ENCODE peak calls at places on chromosomes 7 and 10, in nine cellular contexts. J, A, R, K, W, V, N, S and Q are unnamed samples.

GRCh38 chr7:157619753-157620525 is 283.1 kb downstream of the DNAJB6 start:
- DNase-seq in J (no peak), A (peak; percentile 59), R (no peak), K (no peak), W (no peak), V (peak; percentile 46), N (no peak), S (no peak), Q (no peak)

GRCh38 chr7:54838540-54838925 is 79.5 kb upstream of the SEC61G start:
- DNase-seq in J (no peak), A (no peak), R (no peak), K (no peak), W (no peak), V (no peak), N (no peak), S (no peak), Q (no peak)

GRCh38 chr7:72335561-72336381 is 76.4 kb downstream of the CALN1 start:
- DNase-seq in J (no peak), A (no peak), R (no peak), K (no peak), W (no peak), V (no peak), N (no peak), S (no peak), Q (no peak)

GRCh38 chr10:31620236-31621151 is 301.5 kb downstream of the ZEB1 start:
- DNase-seq in J (peak; percentile 59), A (peak; percentile 89), R (peak; percentile 85), K (peak; percentile 78), W (peak; percentile 43), V (no peak), N (no peak), S (no peak), Q (no peak)

GRCh38 chr10:68598978-68599753 is 39.0 kb downstream of the TET1 start:
- DNase-seq in J (no peak), A (peak; percentile 75), R (peak; percentile 55), K (peak; percentile 43), W (no peak), V (peak; percentile 57), N (no peak), S (no peak), Q (no peak)

GRCh38 chr7:104341545-104341944 is 13.1 kb downstream of the LHFPL3 start:
- DNase-seq in J (no peak), A (no peak), R (no peak), K (no peak), W (no peak), V (no peak), N (no peak), S (no peak), Q (no peak)

GRCh38 chr10:35635576-35635975 is 6.5 kb downstream of the FZD8 start:
- DNase-seq in J (no peak), A (no peak), R (peak; percentile 17), K (peak; percentile 74), W (peak; percentile 43), V (no peak), N (peak; percentile 57), S (no peak), Q (peak; percentile 68)

GRCh38 chr7:80699656-80700318 is 61.3 kb downstream of the CD36 start:
- DNase-seq in J (no peak), A (no peak), R (no peak), K (peak; percentile 44), W (no peak), V (no peak), N (no peak), S (no peak), Q (no peak)

GRCh38 chr10:99450156-99450555 is 19.7 kb upstream of the GOT1 start:
- DNase-seq in J (no peak), A (no peak), R (no peak), K (no peak), W (no peak), V (no peak), N (no peak), S (no peak), Q (no peak)

GRCh38 chr7:10360050-10360449 is 613.6 kb upstream of the PHF14 start:
- DNase-seq in J (no peak), A (no peak), R (no peak), K (no peak), W (no peak), V (no peak), N (no peak), S (no peak), Q (no peak)

GRCh38 chr10:103967433-103968142 is 648 bp downstream of the SLK start:
- DNase-seq in J (no peak), A (no peak), R (no peak), K (no peak), W (peak; percentile 36), V (no peak), N (no peak), S (no peak), Q (peak; percentile 80)

GRCh38 chr10:31062856-31063255 is 31.2 kb upstream of the ZNF438 start:
- DNase-seq in J (no peak), A (no peak), R (no peak), K (peak; percentile 14), W (no peak), V (no peak), N (no peak), S (no peak), Q (no peak)

GRCh38 chr7:2360791-2361190 is 6.2 kb downstream of the EIF3B start:
- DNase-seq in J (no peak), A (no peak), R (no peak), K (peak; percentile 48), W (no peak), V (no peak), N (no peak), S (no peak), Q (no peak)

GRCh38 chr7:112630565-112630964 is 149.8 kb downstream of the LSMEM1 start:
- DNase-seq in J (no peak), A (no peak), R (no peak), K (peak; percentile 27), W (no peak), V (no peak), N (no peak), S (no peak), Q (no peak)

GRCh38 chr10:114386446-114386845 is 17.9 kb downstream of the AFAP1L2 start:
- DNase-seq in J (no peak), A (peak; percentile 45), R (no peak), K (no peak), W (no peak), V (no peak), N (no peak), S (no peak), Q (no peak)

GRCh38 chr10:70672993-70673928 is 955 bp downstream of the ADAMTS14 start:
- DNase-seq in J (no peak), A (no peak), R (peak; percentile 65), K (peak; percentile 75), W (peak; percentile 25), V (no peak), N (no peak), S (no peak), Q (no peak)
- TF ChIP-seq POLR2A in J (no peak), A (no peak), R (no peak), K (no peak), W (no peak), V (no peak), N (no peak), S (no peak), Q (no peak)

DNA sequence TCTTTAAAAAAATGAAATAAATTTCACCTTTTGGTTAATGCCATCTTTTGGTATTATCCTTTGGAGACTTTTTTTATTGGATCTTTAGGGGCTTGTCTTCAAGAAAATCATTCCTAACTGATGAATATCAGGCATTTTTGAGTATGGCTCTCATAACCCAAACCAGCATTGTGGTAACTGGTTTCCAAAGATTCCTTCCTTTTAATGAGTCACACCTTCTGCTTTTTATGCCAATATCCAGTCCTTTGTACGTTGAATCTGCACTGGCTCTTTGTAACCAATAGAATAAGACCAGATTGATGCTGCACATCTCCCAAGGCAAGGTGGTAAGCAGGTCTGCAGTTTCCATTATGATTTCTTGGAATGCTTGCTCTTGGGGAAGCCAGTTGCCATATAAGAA is 89.1 kb downstream of the GPR158 start:
- DNase-seq in J (no peak), A (no peak), R (no peak), K (no peak), W (no peak), V (no peak), N (no peak), S (no peak), Q (no peak)
- TF ChIP-seq POLR2A in J (no peak), A (no peak), R (no peak), K (no peak), W (no peak), V (no peak), N (no peak), S (no peak), Q (no peak)

GRCh38 chr10:97686301-97686961 is 610 bp downstream of the AVPI1 start:
- DNase-seq in J (no peak), A (no peak), R (no peak), K (no peak), W (no peak), V (no peak), N (no peak), S (no peak), Q (no peak)

GRCh38 chr10:97683556-97684357 is 3.3 kb downstream of the AVPI1 start:
- DNase-seq in J (no peak), A (peak; percentile 50), R (no peak), K (peak; percentile 70), W (peak; percentile 47), V (no peak), N (no peak), S (no peak), Q (no peak)

GRCh38 chr10:97684866-97685394 is 2.1 kb downstream of the AVPI1 start:
- DNase-seq in J (no peak), A (no peak), R (no peak), K (peak; percentile 51), W (no peak), V (no peak), N (no peak), S (no peak), Q (peak; percentile 52)

GRCh38 chr10:97686962-97687784 is at the start of gene AVPI1:
- DNase-seq in J (peak; percentile 93), A (peak; percentile 99), R (peak; percentile 98), K (peak; percentile 96), W (peak; percentile 95), V (peak; percentile 98), N (peak; percentile 96), S (peak; percentile 73), Q (peak; percentile 99)

DNA sequence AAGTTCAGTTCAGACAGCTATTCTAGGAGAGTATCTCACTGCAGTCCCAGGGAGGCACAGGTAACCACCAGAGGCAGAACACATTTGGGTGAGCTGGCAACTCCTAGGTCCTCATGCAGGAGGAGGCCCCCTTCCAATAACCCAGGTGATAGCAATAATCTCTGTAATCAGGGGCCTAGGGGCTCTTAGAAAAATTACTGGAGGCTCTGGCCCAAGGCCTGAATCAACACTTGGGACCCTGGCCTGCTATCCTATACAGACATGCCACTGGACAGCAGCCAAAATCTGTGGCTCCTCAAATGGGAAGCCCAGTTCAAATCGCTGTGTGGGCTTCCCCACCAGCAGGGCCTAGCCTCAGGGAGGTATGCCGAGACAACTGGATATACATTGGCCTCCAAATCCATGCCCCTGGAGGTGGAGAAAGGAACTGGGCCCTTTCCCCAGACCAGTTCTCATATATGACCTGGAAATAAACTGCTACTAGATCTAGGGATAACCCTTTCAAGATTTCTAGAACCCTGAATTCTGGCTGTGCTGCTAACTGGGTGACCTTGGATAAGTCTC is 1.6 kb downstream of the AVPI1 start:
- DNase-seq in J (no peak), A (peak; percentile 73), R (no peak), K (peak; percentile 58), W (peak; percentile 76), V (no peak), N (peak; percentile 31), S (no peak), Q (peak; percentile 52)
- TF ChIP-seq POLR2A in J (no peak), A (no peak), R (no peak), K (peak; percentile 53), W (no peak), V (no peak), N (no peak), S (no peak), Q (no peak)

GRCh38 chr7:28408974-28409715 is 3.2 kb upstream of the CREB5 start:
- DNase-seq in J (peak; percentile 94), A (peak; percentile 99), R (peak; percentile 95), K (peak; percentile 98), W (peak; percentile 59), V (peak; percentile 85), N (peak; percentile 72), S (peak; percentile 39), Q (peak; percentile 89)
- TF ChIP-seq POLR2A in J (peak; percentile 91), A (peak; percentile 50), R (peak; percentile 90), K (peak; percentile 95), W (no peak), V (peak; percentile 52), N (no peak), S (peak; percentile 60), Q (no peak)